ENCODE peak calls at places on chromosomes 7 and 10, in five cellular contexts. E is lung; F is pancreas; Y is ascending aorta; T is CD8-positive, alpha-beta T cell. R is an unnamed sample.
A peak's percentile ranks its signal among the peaks of the same experiment; 100 is the strongest.

GRCh38 chr7:129805086-129805719 is 147.6 kb downstream of the UBE2H start:
- DNase-seq in E (no peak), T (no peak), Y (no peak), F (peak; percentile 58), R (peak; percentile 49)

GRCh38 chr7:136845899-136846465 is 22.5 kb upstream of the CHRM2 start:
- DNase-seq in E (no peak), T (no peak), F (no peak), Y (no peak), R (no peak)

GRCh38 chr10:62099299-62099698 is 169.3 kb downstream of the RTKN2 start:
- DNase-seq in T (no peak), F (no peak), Y (no peak), E (no peak), R (no peak)

GRCh38 chr10:131830446-131831130 is 70.2 kb upstream of the PPP2R2D start:
- DNase-seq in T (no peak), F (peak; percentile 40), E (no peak), Y (no peak), R (no peak)

GRCh38 chr10:6678211-6678803 is 98.2 kb upstream of the PRKCQ start:
- DNase-seq in Y (no peak), T (peak; percentile 68), F (no peak), E (peak; percentile 51), R (peak; percentile 41)

GRCh38 chr10:57964371-57964770 is 303.3 kb downstream of the IPMK start:
- DNase-seq in T (no peak), E (no peak), Y (no peak), F (no peak), R (no peak)

GRCh38 chr10:94546616-94547175 is 1.1 kb downstream of the HELLS start:
- DNase-seq in T (no peak), E (no peak), F (no peak), Y (no peak), R (no peak)

GRCh38 chr7:44275829-44276570 is 49.4 kb downstream of the CAMK2B start:
- DNase-seq in E (no peak), F (peak; percentile 52), Y (no peak), T (no peak), R (peak; percentile 99)

GRCh38 chr10:111035542-111035941 is 41.3 kb upstream of the ADRA2A start:
- DNase-seq in Y (no peak), T (no peak), F (no peak), E (no peak), R (no peak)

GRCh38 chr7:151244871-151245346 is 3.6 kb downstream of the SMARCD3 start:
- DNase-seq in T (no peak), E (no peak), Y (no peak), F (no peak), R (peak; percentile 85)

GRCh38 chr7:45890902-45891461 is 2.7 kb downstream of the IGFBP1 start:
- DNase-seq in E (no peak), F (no peak), Y (no peak), T (no peak), R (peak; percentile 51)

GRCh38 chr10:56255298-56255697 is 105.8 kb downstream of the ZWINT start:
- DNase-seq in E (no peak), T (no peak), Y (no peak), F (peak; percentile 29), R (no peak)

GRCh38 chr7:98133621-98134266 is 27.1 kb downstream of the LMTK2 start:
- DNase-seq in Y (no peak), T (no peak), F (no peak), E (no peak), R (no peak)

GRCh38 chr10:32232378-32232777 is 114.6 kb downstream of the EPC1 start:
- DNase-seq in Y (no peak), E (no peak), F (no peak), T (no peak), R (peak; percentile 53)

GRCh38 chr7:22934473-22935065 is 79.4 kb downstream of the HYCC1 start:
- DNase-seq in E (no peak), Y (no peak), T (no peak), F (no peak), R (no peak)

GRCh38 chr10:11546581-11546980 is 64.9 kb downstream of the USP6NL start:
- DNase-seq in T (no peak), Y (no peak), F (no peak), E (no peak), R (no peak)

GRCh38 chr7:77727936-77728701 is 31.9 kb downstream of the RSBN1L start:
- DNase-seq in Y (no peak), E (no peak), F (no peak), T (peak; percentile 9), R (peak; percentile 7)

GRCh38 chr7:98862203-98862602 is 7.6 kb downstream of the TMEM130 start:
- DNase-seq in E (no peak), F (no peak), T (no peak), Y (no peak), R (no peak)

GRCh38 chr10:12448340-12448728 is 99.0 kb downstream of the CAMK1D start:
- DNase-seq in T (no peak), F (no peak), E (no peak), Y (no peak), R (no peak)

GRCh38 chr7:51366930-51367613 is 50.5 kb upstream of the COBL start:
- DNase-seq in F (no peak), Y (no peak), E (peak; percentile 38), T (no peak), R (peak; percentile 86)

GRCh38 chr7:140397784-140398750 is at the start of gene SLC37A3:
- DNase-seq in F (peak; percentile 95), E (peak; percentile 87), Y (peak; percentile 37), T (peak; percentile 87), R (peak; percentile 98)

GRCh38 chr10:126504051-126504760 is 115.9 kb upstream of the ADAM12 start:
- DNase-seq in F (peak; percentile 71), E (no peak), T (no peak), Y (no peak), R (peak; percentile 79)

GRCh38 chr7:41816111-41816510 is 113.2 kb upstream of the INHBA start:
- DNase-seq in Y (no peak), T (no peak), F (no peak), E (no peak), R (no peak)

GRCh38 chr10:87538092-87538795 is 33.6 kb downstream of the MINPP1 start:
- DNase-seq in T (no peak), E (no peak), Y (no peak), F (no peak), R (peak; percentile 16)

GRCh38 chr7:35831208-35831607 is 30.4 kb downstream of the SEPTIN7 start:
- DNase-seq in Y (no peak), T (no peak), E (no peak), F (no peak), R (no peak)

GRCh38 chr7:14083761-14084160 is 94.3 kb upstream of the ETV1 start:
- DNase-seq in E (no peak), Y (no peak), T (no peak), F (no peak), R (no peak)

GRCh38 chr7:30168800-30169584 is 34.2 kb downstream of the MTURN start:
- DNase-seq in Y (no peak), T (no peak), F (no peak), E (no peak), R (peak; percentile 64)

GRCh38 chr10:88149906-88150305 is 286.5 kb downstream of the PTEN start:
- DNase-seq in T (no peak), Y (no peak), E (no peak), F (no peak), R (no peak)

GRCh38 chr7:44637788-44638594 is 31.6 kb downstream of the OGDH start:
- DNase-seq in Y (peak; percentile 49), F (no peak), E (no peak), T (peak; percentile 74), R (no peak)

GRCh38 chr10:130954326-130954905 is 357.1 kb downstream of the TCERG1L start:
- DNase-seq in E (no peak), F (no peak), T (no peak), Y (no peak), R (no peak)

GRCh38 chr7:44290250-44290616 is 35.2 kb downstream of the CAMK2B start:
- DNase-seq in Y (no peak), E (no peak), F (no peak), T (no peak), R (peak; percentile 62)

DNA sequence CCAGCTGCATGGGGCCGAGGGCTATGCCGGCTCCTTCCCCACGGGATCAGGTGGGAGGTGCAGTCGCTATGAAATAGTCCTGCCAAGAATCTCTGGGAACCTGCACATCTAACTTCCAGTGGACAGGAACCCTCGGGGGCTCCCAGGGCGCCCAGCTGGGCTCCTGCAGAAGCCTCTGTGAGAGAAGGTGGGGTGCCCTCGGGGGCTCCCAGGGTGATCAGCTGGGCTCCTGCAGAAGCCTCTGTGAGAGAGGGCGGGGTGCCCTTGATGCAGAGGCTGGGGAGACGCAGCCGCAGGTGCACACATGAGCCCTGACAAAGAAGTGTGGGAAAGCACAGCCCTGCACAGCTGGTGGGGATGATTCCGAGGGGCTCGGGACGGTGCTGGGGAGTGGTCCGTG is 5.9 kb downstream of the VENTX start:
- DNase-seq in T (no peak), E (no peak), F (no peak), Y (no peak), R (no peak)
- H3K27me3 ChIP-seq in T (no peaks in the 10 kb centered on the region), E (peaks cover 17% of the 10 kb centered on the region), F (no peaks in the 10 kb centered on the region), Y (no peaks in the 10 kb centered on the region), R (peaks cover 2% of the 10 kb centered on the region)

DNA sequence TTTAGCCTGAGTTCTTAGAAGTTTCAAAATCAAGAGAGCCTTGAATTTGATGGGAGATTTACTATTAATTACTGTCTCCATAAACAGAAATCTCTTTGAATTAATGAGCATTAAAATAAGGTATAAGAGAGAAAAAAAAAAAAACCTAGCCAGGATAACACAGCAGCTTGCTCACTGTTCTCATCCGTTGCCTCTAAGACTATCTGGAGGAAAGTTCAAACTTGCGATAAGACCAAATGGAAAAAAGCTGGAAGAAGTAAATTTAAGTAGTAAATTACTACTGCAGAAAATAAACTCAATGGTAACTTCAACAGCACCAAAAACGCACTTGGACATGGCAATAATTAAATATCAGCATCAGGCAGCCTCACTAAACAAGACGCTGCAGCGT is 36.7 kb downstream of the GNA12 start:
- DNase-seq in F (no peak), T (no peak), Y (no peak), E (no peak), R (no peak)
- H3K4me3 ChIP-seq in F (no peak overlapping the region), T (no peak overlapping the region), Y (no peak overlapping the region), E (no peak overlapping the region), R (no peak overlapping the region)

DNA sequence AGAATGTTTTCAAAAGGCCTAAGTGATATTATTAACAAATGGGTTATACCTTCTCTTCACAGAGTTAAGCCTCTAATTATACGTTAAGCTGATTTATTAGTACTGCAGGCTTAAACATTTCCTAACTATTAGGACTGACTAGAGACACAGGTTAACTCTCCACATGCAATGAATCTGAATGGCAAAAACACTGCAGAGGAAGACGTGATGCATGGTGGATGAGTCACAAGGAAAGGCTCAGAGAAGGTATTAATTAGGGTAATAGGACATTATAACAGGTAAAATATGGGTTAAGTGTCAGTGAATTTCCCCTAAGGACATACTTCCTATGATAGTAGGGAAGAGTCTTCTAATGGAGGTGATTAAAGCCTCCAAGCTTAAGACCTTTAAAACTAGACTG is 24.7 kb upstream of the SEM1 start:
- DNase-seq in F (no peak), E (no peak), Y (no peak), T (no peak), R (no peak)
- H3K27me3 ChIP-seq in F (no peaks in the 10 kb centered on the region), E (peaks cover 4% of the 10 kb centered on the region), Y (no peaks in the 10 kb centered on the region), T (no peaks in the 10 kb centered on the region), R (no peaks in the 10 kb centered on the region)

DNA sequence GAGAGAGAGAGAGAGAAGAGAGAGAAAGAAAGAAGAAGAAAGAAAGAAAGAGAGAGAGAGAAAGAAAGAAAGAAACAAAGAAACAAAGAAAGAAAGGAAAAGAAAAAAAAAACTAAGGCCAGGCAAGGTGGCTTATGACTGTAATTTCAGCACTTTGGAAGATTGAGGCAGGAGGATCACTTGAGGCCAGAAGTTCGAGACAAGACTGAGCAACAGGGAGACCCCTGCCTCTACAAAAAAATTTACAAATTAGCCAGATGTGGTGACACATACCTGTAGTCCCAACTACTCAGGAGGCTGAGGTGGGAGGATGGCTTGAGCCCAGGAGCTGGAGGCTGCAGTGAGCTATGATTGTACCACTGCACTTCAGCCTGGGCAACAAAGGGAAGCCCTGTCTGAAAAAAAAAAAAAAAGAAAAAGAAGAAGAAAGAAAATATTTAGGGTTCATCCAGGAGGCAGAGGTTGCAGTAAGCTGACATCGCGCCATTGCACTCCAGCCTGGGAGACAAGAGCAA is 2.8 kb downstream of the SERPINE1 start:
- DNase-seq in Y (no peak), T (no peak), E (no peak), F (no peak), R (no peak)
- H3K4me3 ChIP-seq in Y (peak overlapping the region; percentile 71), T (no peak overlapping the region), E (no peak overlapping the region), F (no peak overlapping the region), R (no peak overlapping the region)